ENCODE peak calls at places on chromosomes 5 and 9, in nine cellular contexts. One of them, this sample, is unnamed. For H4K20me1, the result is how much of the 10 kb centered on the place peaks cover.

GRCh38 chr5:136032564-136032963 is 3.8 kb downstream of the TGFBI start:
- DNase-seq in PC-3: peak
- DNase-seq in astrocyte: peak
- DNase-seq in HepG2: peak
- DNase-seq in H1: no peak
- DNase-seq in GM12878: no peak
- DNase-seq in GM23338: no peak
- DNase-seq in DND-41: no peak
- DNase-seq in fibroblast of lung: peak
- DNase-seq in this sample: peak

GRCh38 chr9:124510650-124511425 is 3.6 kb upstream of the NR5A1 start:
- DNase-seq in PC-3: no peak
- DNase-seq in astrocyte: no peak
- DNase-seq in HepG2: peak
- DNase-seq in H1: no peak
- DNase-seq in GM12878: no peak
- DNase-seq in GM23338: no peak
- DNase-seq in DND-41: no peak
- DNase-seq in fibroblast of lung: peak
- DNase-seq in this sample: peak

GRCh38 chr9:126551812-126552211 is 61.9 kb upstream of the LMX1B start:
- DNase-seq in PC-3: no peak
- DNase-seq in astrocyte: no peak
- DNase-seq in HepG2: no peak
- DNase-seq in H1: no peak
- DNase-seq in GM12878: no peak
- DNase-seq in GM23338: no peak
- DNase-seq in DND-41: no peak
- DNase-seq in fibroblast of lung: no peak
- DNase-seq in this sample: no peak

GRCh38 chr5:155098433-155098832 is 84.9 kb downstream of the KIF4B start:
- DNase-seq in PC-3: no peak
- DNase-seq in astrocyte: no peak
- DNase-seq in HepG2: no peak
- DNase-seq in H1: no peak
- DNase-seq in GM12878: no peak
- DNase-seq in GM23338: no peak
- DNase-seq in DND-41: no peak
- DNase-seq in fibroblast of lung: no peak
- DNase-seq in this sample: no peak

GRCh38 chr9:36551129-36551528 is 21.6 kb upstream of the MELK start:
- DNase-seq in PC-3: no peak
- DNase-seq in astrocyte: peak
- DNase-seq in HepG2: no peak
- DNase-seq in H1: no peak
- DNase-seq in GM12878: no peak
- DNase-seq in GM23338: no peak
- DNase-seq in DND-41: no peak
- DNase-seq in fibroblast of lung: no peak
- DNase-seq in this sample: peak

GRCh38 chr5:179243333-179243732 is 101.9 kb downstream of the ADAMTS2 start:
- DNase-seq in PC-3: no peak
- DNase-seq in astrocyte: no peak
- DNase-seq in HepG2: no peak
- DNase-seq in H1: no peak
- DNase-seq in GM12878: no peak
- DNase-seq in GM23338: no peak
- DNase-seq in DND-41: no peak
- DNase-seq in fibroblast of lung: peak
- DNase-seq in this sample: peak

GRCh38 chr5:1162729-1163128 is 38.7 kb upstream of the SLC6A19 start:
- DNase-seq in PC-3: no peak
- DNase-seq in astrocyte: no peak
- DNase-seq in HepG2: no peak
- DNase-seq in H1: no peak
- DNase-seq in GM12878: no peak
- DNase-seq in GM23338: no peak
- DNase-seq in DND-41: no peak
- DNase-seq in fibroblast of lung: no peak
- DNase-seq in this sample: no peak

GRCh38 chr9:87696641-87697040 is 29.3 kb upstream of the CTSL start:
- DNase-seq in PC-3: no peak
- DNase-seq in astrocyte: no peak
- DNase-seq in HepG2: no peak
- DNase-seq in H1: no peak
- DNase-seq in GM12878: no peak
- DNase-seq in GM23338: no peak
- DNase-seq in DND-41: no peak
- DNase-seq in fibroblast of lung: no peak
- DNase-seq in this sample: no peak

GRCh38 chr5:61687371-61687770 is 355.3 kb downstream of the ZSWIM6 start:
- DNase-seq in PC-3: no peak
- DNase-seq in astrocyte: peak
- DNase-seq in HepG2: no peak
- DNase-seq in H1: no peak
- DNase-seq in GM12878: no peak
- DNase-seq in GM23338: no peak
- DNase-seq in DND-41: no peak
- DNase-seq in fibroblast of lung: no peak
- DNase-seq in this sample: no peak

GRCh38 chr5:6291961-6292360 is 86.4 kb downstream of the MED10 start:
- DNase-seq in PC-3: peak
- DNase-seq in astrocyte: no peak
- DNase-seq in HepG2: peak
- DNase-seq in H1: no peak
- DNase-seq in GM12878: no peak
- DNase-seq in GM23338: peak
- DNase-seq in DND-41: peak
- DNase-seq in fibroblast of lung: no peak
- DNase-seq in this sample: no peak

GRCh38 chr5:152532714-152533113 is 127.6 kb upstream of the NMUR2 start:
- DNase-seq in PC-3: peak
- DNase-seq in astrocyte: peak
- DNase-seq in HepG2: peak
- DNase-seq in H1: no peak
- DNase-seq in GM12878: peak
- DNase-seq in GM23338: peak
- DNase-seq in DND-41: no peak
- DNase-seq in fibroblast of lung: peak
- DNase-seq in this sample: peak

GRCh38 chr5:95958308-95959014 is 3.2 kb downstream of the ELL2 start:
- DNase-seq in PC-3: peak
- DNase-seq in astrocyte: peak
- DNase-seq in HepG2: peak
- DNase-seq in H1: no peak
- DNase-seq in GM12878: no peak
- DNase-seq in GM23338: peak
- DNase-seq in DND-41: no peak
- DNase-seq in fibroblast of lung: peak
- DNase-seq in this sample: peak

GRCh38 chr9:115456515-115456914 is 338.6 kb upstream of the TNC start:
- DNase-seq in PC-3: no peak
- DNase-seq in astrocyte: peak
- DNase-seq in HepG2: no peak
- DNase-seq in H1: no peak
- DNase-seq in GM12878: no peak
- DNase-seq in GM23338: no peak
- DNase-seq in DND-41: no peak
- DNase-seq in fibroblast of lung: peak
- DNase-seq in this sample: peak

GRCh38 chr9:115142502-115143265 is 24.7 kb upstream of the TNC start:
- DNase-seq in PC-3: no peak
- DNase-seq in astrocyte: peak
- DNase-seq in HepG2: no peak
- DNase-seq in H1: no peak
- DNase-seq in GM12878: no peak
- DNase-seq in GM23338: no peak
- DNase-seq in DND-41: peak
- DNase-seq in fibroblast of lung: no peak
- DNase-seq in this sample: peak

GRCh38 chr9:72586388-72587160 is 65.2 kb downstream of the TMC1 start:
- DNase-seq in PC-3: peak
- DNase-seq in astrocyte: peak
- DNase-seq in HepG2: no peak
- DNase-seq in H1: no peak
- DNase-seq in GM12878: no peak
- DNase-seq in GM23338: no peak
- DNase-seq in DND-41: no peak
- DNase-seq in fibroblast of lung: peak
- DNase-seq in this sample: peak

GRCh38 chr9:97557606-97558095 is 56.2 kb downstream of the TMOD1 start:
- DNase-seq in PC-3: no peak
- DNase-seq in astrocyte: no peak
- DNase-seq in HepG2: no peak
- DNase-seq in H1: no peak
- DNase-seq in GM12878: no peak
- DNase-seq in GM23338: no peak
- DNase-seq in DND-41: no peak
- DNase-seq in fibroblast of lung: peak
- DNase-seq in this sample: no peak

GRCh38 chr5:76290321-76290757 is 112.7 kb upstream of the IQGAP2 start:
- DNase-seq in PC-3: peak
- DNase-seq in astrocyte: no peak
- DNase-seq in HepG2: no peak
- DNase-seq in H1: no peak
- DNase-seq in GM12878: no peak
- DNase-seq in GM23338: no peak
- DNase-seq in DND-41: no peak
- DNase-seq in fibroblast of lung: no peak
- DNase-seq in this sample: no peak
- H3K4me2 ChIP-seq in PC-3: no peak
- H3K4me2 ChIP-seq in astrocyte: no peak
- H3K4me2 ChIP-seq in HepG2: no peak
- H3K4me2 ChIP-seq in H1: no peak
- H3K4me2 ChIP-seq in GM12878: no peak
- H3K4me2 ChIP-seq in GM23338: no peak
- H3K4me2 ChIP-seq in DND-41: no peak
- H3K4me2 ChIP-seq in fibroblast of lung: no peak
- H3K4me2 ChIP-seq in this sample: no peak

DNA sequence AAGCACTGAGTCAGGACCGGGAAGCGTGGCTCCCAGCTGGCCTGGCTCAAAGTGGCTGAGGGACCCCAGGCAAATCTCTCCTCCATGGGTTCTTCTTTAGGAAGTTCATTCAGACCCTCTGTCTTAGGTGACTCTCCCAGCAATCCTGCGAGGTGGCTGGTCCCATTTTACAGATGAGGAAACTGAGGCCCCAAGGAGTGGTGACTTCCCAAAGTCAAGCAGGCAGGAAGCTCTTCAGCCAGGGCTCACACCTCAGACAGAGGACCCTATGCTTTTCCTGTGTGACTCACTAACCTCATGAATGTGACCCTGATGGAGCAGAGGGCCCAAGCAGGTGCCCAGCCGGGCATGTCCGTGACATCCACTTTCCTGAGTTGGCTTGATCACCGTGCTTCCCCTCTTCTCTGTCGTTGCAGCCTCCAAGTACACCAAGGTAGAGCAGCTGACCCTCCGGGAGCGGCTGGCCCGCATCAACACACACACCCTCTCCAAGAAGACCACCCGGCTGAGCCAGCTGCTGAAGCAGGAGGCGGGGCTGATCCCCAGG is 36.5 kb downstream of the ARHGEF37 start:
- DNase-seq in PC-3: no peak
- DNase-seq in astrocyte: no peak
- DNase-seq in HepG2: no peak
- DNase-seq in H1: no peak
- DNase-seq in GM12878: peak
- DNase-seq in GM23338: no peak
- DNase-seq in DND-41: no peak
- DNase-seq in fibroblast of lung: no peak
- DNase-seq in this sample: no peak
- TF ChIP-seq EZH2 in PC-3: no peak
- TF ChIP-seq EZH2 in astrocyte: no peak
- TF ChIP-seq EZH2 in HepG2: no peak
- TF ChIP-seq EZH2 in H1: no peak
- TF ChIP-seq EZH2 in GM12878: no peak
- TF ChIP-seq EZH2 in GM23338: no peak
- TF ChIP-seq EZH2 in DND-41: no peak
- TF ChIP-seq EZH2 in fibroblast of lung: no peak
- TF ChIP-seq EZH2 in this sample: no peak

GRCh38 chr5:17151686-17152085 is 65.7 kb upstream of the BASP1 start:
- DNase-seq in PC-3: no peak
- DNase-seq in astrocyte: peak
- DNase-seq in HepG2: no peak
- DNase-seq in H1: peak
- DNase-seq in GM12878: no peak
- DNase-seq in GM23338: peak
- DNase-seq in DND-41: no peak
- DNase-seq in fibroblast of lung: no peak
- DNase-seq in this sample: no peak

GRCh38 chr5:17150498-17150897 is 66.9 kb upstream of the BASP1 start:
- DNase-seq in PC-3: no peak
- DNase-seq in astrocyte: no peak
- DNase-seq in HepG2: no peak
- DNase-seq in H1: no peak
- DNase-seq in GM12878: no peak
- DNase-seq in GM23338: no peak
- DNase-seq in DND-41: no peak
- DNase-seq in fibroblast of lung: no peak
- DNase-seq in this sample: no peak

GRCh38 chr5:17148481-17148880 is 69.0 kb upstream of the BASP1 start:
- DNase-seq in PC-3: no peak
- DNase-seq in astrocyte: no peak
- DNase-seq in HepG2: no peak
- DNase-seq in H1: no peak
- DNase-seq in GM12878: no peak
- DNase-seq in GM23338: no peak
- DNase-seq in DND-41: no peak
- DNase-seq in fibroblast of lung: no peak
- DNase-seq in this sample: no peak

GRCh38 chr5:17147225-17148120 is 70.0 kb upstream of the BASP1 start:
- DNase-seq in PC-3: no peak
- DNase-seq in astrocyte: no peak
- DNase-seq in HepG2: no peak
- DNase-seq in H1: no peak
- DNase-seq in GM12878: no peak
- DNase-seq in GM23338: peak
- DNase-seq in DND-41: no peak
- DNase-seq in fibroblast of lung: peak
- DNase-seq in this sample: no peak

DNA sequence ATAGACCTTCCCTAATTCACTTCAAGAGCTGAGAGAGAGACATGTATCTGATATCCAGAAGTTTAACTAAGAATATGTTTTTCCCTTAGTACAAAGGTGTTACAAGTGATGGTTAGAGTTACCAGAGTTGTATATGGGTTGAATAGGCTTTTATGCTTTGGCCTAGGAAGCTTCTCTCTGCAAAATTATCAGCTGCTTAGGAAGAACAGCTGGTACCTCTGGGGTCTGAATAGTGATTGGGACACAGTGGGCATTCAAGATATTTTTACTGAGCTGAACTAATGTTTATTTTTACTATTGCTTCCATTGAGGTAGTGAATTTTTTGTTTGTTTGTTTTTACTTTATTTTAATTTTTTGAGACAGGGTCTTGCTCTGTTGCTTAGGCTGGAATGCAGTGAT is 67.6 kb upstream of the BASP1 start:
- DNase-seq in PC-3: no peak
- DNase-seq in astrocyte: no peak
- DNase-seq in HepG2: no peak
- DNase-seq in H1: no peak
- DNase-seq in GM12878: no peak
- DNase-seq in GM23338: no peak
- DNase-seq in DND-41: no peak
- DNase-seq in fibroblast of lung: no peak
- DNase-seq in this sample: no peak
- H4K20me1 ChIP-seq in PC-3: under half
- H4K20me1 ChIP-seq in astrocyte: under half
- H4K20me1 ChIP-seq in HepG2: under half
- H4K20me1 ChIP-seq in H1: under half
- H4K20me1 ChIP-seq in GM12878: under half
- H4K20me1 ChIP-seq in GM23338: under half
- H4K20me1 ChIP-seq in DND-41: under half
- H4K20me1 ChIP-seq in fibroblast of lung: under half
- H4K20me1 ChIP-seq in this sample: under half

GRCh38 chr9:94941211-94941875 is 214.8 kb downstream of the AOPEP start:
- DNase-seq in PC-3: no peak
- DNase-seq in astrocyte: no peak
- DNase-seq in HepG2: peak
- DNase-seq in H1: no peak
- DNase-seq in GM12878: no peak
- DNase-seq in GM23338: no peak
- DNase-seq in DND-41: no peak
- DNase-seq in fibroblast of lung: no peak
- DNase-seq in this sample: peak
- H3K4me2 ChIP-seq in PC-3: peak
- H3K4me2 ChIP-seq in astrocyte: peak
- H3K4me2 ChIP-seq in HepG2: peak
- H3K4me2 ChIP-seq in H1: no peak
- H3K4me2 ChIP-seq in GM12878: no peak
- H3K4me2 ChIP-seq in GM23338: no peak
- H3K4me2 ChIP-seq in DND-41: no peak
- H3K4me2 ChIP-seq in fibroblast of lung: no peak
- H3K4me2 ChIP-seq in this sample: peak